ENCODE peak calls at places on chromosomes 5 and 9, in six cellular contexts. N, I, P, G, S and O are unnamed samples.
A peak's percentile ranks its signal among the peaks of the same experiment; 100 is the strongest.

GRCh38 chr5:138391859-138392386 is 39.4 kb downstream of the KDM3B start:
- DNase-seq in G (no peak), N (no peak), I (peak; percentile 15), S (no peak), P (no peak), O (no peak)

GRCh38 chr9:69818946-69819345 is 1.7 kb upstream of the CFAP95 start:
- DNase-seq in G (no peak), P (no peak), N (peak; percentile 41), I (no peak), S (no peak), O (peak; percentile 22)

GRCh38 chr9:32378496-32378895 is 5.9 kb upstream of the ACO1 start:
- DNase-seq in S (no peak), N (peak; percentile 81), P (peak; percentile 52), I (peak; percentile 57), G (peak; percentile 86), O (peak; percentile 85)

GRCh38 chr5:169350016-169350415 is 49.1 kb upstream of the SLIT3 start:
- DNase-seq in I (no peak), N (peak; percentile 53), G (no peak), P (no peak), S (no peak), O (peak; percentile 37)

GRCh38 chr5:39815701-39816100 is 390.9 kb upstream of the DAB2 start:
- DNase-seq in P (no peak), N (no peak), I (no peak), G (no peak), S (no peak), O (peak; percentile 62)

GRCh38 chr5:76999451-76999850 is 30.8 kb upstream of the AGGF1 start:
- DNase-seq in G (peak; percentile 59), N (peak; percentile 76), P (no peak), S (no peak), I (no peak), O (peak; percentile 84)

GRCh38 chr5:115465416-115465815 is 79.2 kb downstream of the FEM1C start:
- DNase-seq in I (no peak), G (no peak), P (no peak), S (no peak), N (peak; percentile 25), O (no peak)

GRCh38 chr5:66356011-66356565 is 212.0 kb downstream of the SREK1 start:
- DNase-seq in N (peak; percentile 1), I (no peak), P (no peak), G (no peak), S (no peak), O (no peak)

GRCh38 chr9:33637881-33638280 is 113.8 kb downstream of the ANKRD18B start:
- DNase-seq in N (no peak), I (no peak), S (no peak), G (no peak), P (no peak), O (no peak)

GRCh38 chr9:133774799-133775198 is 36.6 kb upstream of the SARDH start:
- DNase-seq in S (no peak), P (no peak), I (no peak), N (no peak), G (no peak), O (no peak)

GRCh38 chr9:11319477-11320060 is 706.8 kb upstream of the PTPRD start:
- DNase-seq in S (no peak), P (no peak), G (peak; percentile 50), N (no peak), I (peak; percentile 39), O (peak; percentile 50)

GRCh38 chr9:37062331-37062730 is 28.3 kb upstream of the PAX5 start:
- DNase-seq in S (no peak), G (no peak), I (no peak), N (no peak), P (no peak), O (no peak)

GRCh38 chr5:96963267-96963666 is 27.4 kb downstream of the LNPEP start:
- DNase-seq in I (no peak), N (peak; percentile 82), S (no peak), G (no peak), P (no peak), O (peak; percentile 71)

GRCh38 chr5:171494452-171495121 is 75.1 kb downstream of the FGF18 start:
- DNase-seq in S (peak; percentile 74), P (peak; percentile 85), I (peak; percentile 67), G (peak; percentile 89), N (peak; percentile 59), O (peak; percentile 78)
- H4K8ac ChIP-seq in S (peak overlapping the region; percentile 71), P (no peak overlapping the region), I (no peak overlapping the region), G (no peak overlapping the region), N (peak overlapping the region; percentile 13), O (no peak overlapping the region)

DNA sequence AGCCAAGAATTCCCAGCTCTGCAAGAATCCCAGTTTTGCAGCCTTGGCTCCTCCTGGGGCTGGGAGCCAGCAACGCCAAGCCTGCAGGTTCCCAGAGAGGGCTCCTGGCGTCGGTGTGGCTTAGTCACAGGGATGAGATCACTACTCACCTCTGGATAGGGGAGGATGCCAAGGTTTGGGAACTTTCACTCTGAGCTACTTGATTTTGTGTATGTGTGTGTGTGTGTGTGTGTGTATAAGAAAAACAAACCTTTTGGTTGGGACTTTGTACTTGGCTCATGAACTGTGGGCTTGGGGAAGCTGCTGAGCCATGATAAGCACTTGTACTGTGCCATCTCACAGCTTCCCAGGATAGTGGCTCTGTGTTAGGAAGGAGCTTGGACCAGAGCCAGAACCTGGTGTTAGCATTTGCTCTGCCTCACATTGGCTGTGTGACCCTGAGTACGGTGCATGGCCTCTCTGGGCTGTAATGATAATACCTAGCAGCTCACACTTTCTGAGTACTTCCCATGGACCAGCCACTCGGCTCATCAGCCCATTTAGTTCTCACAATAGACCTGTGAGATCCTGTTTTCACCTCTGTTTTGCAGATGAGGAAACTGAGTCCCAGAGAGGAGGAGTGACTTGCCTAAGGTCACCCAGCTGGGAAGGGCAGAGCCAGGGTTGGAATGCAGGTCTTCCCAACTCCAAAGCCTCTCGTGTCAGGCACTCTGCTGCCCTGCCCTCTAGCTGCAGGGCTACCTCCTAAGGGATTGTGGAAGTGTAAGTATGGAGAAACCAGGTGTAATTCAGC is 41.4 kb upstream of the DAB2IP start:
- DNase-seq in I (no peak), G (peak; percentile 86), P (no peak), N (peak; percentile 92), S (no peak), O (peak; percentile 65)
- H4K8ac ChIP-seq in I (no peak overlapping the region), G (no peak overlapping the region), P (no peak overlapping the region), N (no peak overlapping the region), S (no peak overlapping the region), O (no peak overlapping the region)

GRCh38 chr5:142737169-142737568 is 33.0 kb upstream of the ARHGAP26 start:
- DNase-seq in I (no peak), N (no peak), G (no peak), P (no peak), S (no peak), O (no peak)

GRCh38 chr5:142740903-142741302 is 29.3 kb upstream of the ARHGAP26 start:
- DNase-seq in P (no peak), S (no peak), I (no peak), N (no peak), G (no peak), O (no peak)

GRCh38 chr5:142743677-142744441 is 26.3 kb upstream of the ARHGAP26 start:
- DNase-seq in P (no peak), S (no peak), G (peak; percentile 16), I (no peak), N (peak; percentile 31), O (no peak)

GRCh38 chr5:142736247-142736632 is 33.9 kb upstream of the ARHGAP26 start:
- DNase-seq in N (no peak), S (no peak), G (no peak), P (no peak), I (no peak), O (no peak)

GRCh38 chr5:142740474-142740873 is 29.7 kb upstream of the ARHGAP26 start:
- DNase-seq in P (no peak), S (no peak), N (no peak), I (no peak), G (peak; percentile 29), O (no peak)
- H4K8ac ChIP-seq in P (no peak overlapping the region), S (no peak overlapping the region), N (no peak overlapping the region), I (no peak overlapping the region), G (no peak overlapping the region), O (no peak overlapping the region)

GRCh38 chr5:72557147-72557501 is 49.9 kb upstream of the ZNF366 start:
- DNase-seq in P (no peak), N (no peak), S (no peak), I (no peak), G (no peak), O (no peak)
- H4K8ac ChIP-seq in P (no peak overlapping the region), N (no peak overlapping the region), S (peak overlapping the region; percentile 95), I (no peak overlapping the region), G (no peak overlapping the region), O (peak overlapping the region; percentile 20)